ENCODE peak calls at places on chromosomes 16 and 17, in seven cellular contexts. One of them, this sample, is unnamed.

GRCh38 chr16:83833921-83834320 is 26.1 kb downstream of the HSBP1 start:
- DNase-seq in HepG2: peak; percentile 19
- DNase-seq in PC-9: no peak
- DNase-seq in sigmoid colon: no peak
- DNase-seq in colonic mucosa: no peak
- DNase-seq in mucosa of descending colon: no peak
- DNase-seq in upper lobe of left lung: no peak
- DNase-seq in this sample: no peak

GRCh38 chr16:56860226-56861020 is 4.6 kb upstream of the SLC12A3 start:
- DNase-seq in HepG2: peak; percentile 67
- DNase-seq in PC-9: no peak
- DNase-seq in sigmoid colon: no peak
- DNase-seq in colonic mucosa: no peak
- DNase-seq in mucosa of descending colon: no peak
- DNase-seq in upper lobe of left lung: no peak
- DNase-seq in this sample: no peak

GRCh38 chr17:47966079-47966519 is 4.8 kb upstream of the CDK5RAP3 start:
- DNase-seq in HepG2: peak; percentile 65
- DNase-seq in PC-9: no peak
- DNase-seq in sigmoid colon: no peak
- DNase-seq in colonic mucosa: peak; percentile 92
- DNase-seq in mucosa of descending colon: peak; percentile 87
- DNase-seq in upper lobe of left lung: no peak
- DNase-seq in this sample: no peak

GRCh38 chr17:47131761-47132160 is 57.3 kb downstream of the CDC27 start:
- DNase-seq in HepG2: no peak
- DNase-seq in PC-9: no peak
- DNase-seq in sigmoid colon: no peak
- DNase-seq in colonic mucosa: no peak
- DNase-seq in mucosa of descending colon: no peak
- DNase-seq in upper lobe of left lung: no peak
- DNase-seq in this sample: no peak

GRCh38 chr17:30922235-30922993 is 669 bp downstream of the ADAP2 start:
- DNase-seq in HepG2: no peak
- DNase-seq in PC-9: no peak
- DNase-seq in sigmoid colon: peak; percentile 61
- DNase-seq in colonic mucosa: no peak
- DNase-seq in mucosa of descending colon: no peak
- DNase-seq in upper lobe of left lung: peak; percentile 89
- DNase-seq in this sample: no peak

GRCh38 chr16:68873635-68874471 is 30.5 kb downstream of the TANGO6 start:
- DNase-seq in HepG2: peak; percentile 77
- DNase-seq in PC-9: no peak
- DNase-seq in sigmoid colon: no peak
- DNase-seq in colonic mucosa: no peak
- DNase-seq in mucosa of descending colon: no peak
- DNase-seq in upper lobe of left lung: no peak
- DNase-seq in this sample: no peak

GRCh38 chr16:25040543-25040942 is 25.4 kb upstream of the ARHGAP17 start:
- DNase-seq in HepG2: no peak
- DNase-seq in PC-9: peak; percentile 53
- DNase-seq in sigmoid colon: no peak
- DNase-seq in colonic mucosa: no peak
- DNase-seq in mucosa of descending colon: no peak
- DNase-seq in upper lobe of left lung: no peak
- DNase-seq in this sample: no peak

GRCh38 chr17:48074322-48075054 is 26.3 kb downstream of the NFE2L1 start:
- DNase-seq in HepG2: peak; percentile 75
- DNase-seq in PC-9: peak; percentile 71
- DNase-seq in sigmoid colon: peak; percentile 86
- DNase-seq in colonic mucosa: peak; percentile 88
- DNase-seq in mucosa of descending colon: peak; percentile 97
- DNase-seq in upper lobe of left lung: no peak
- DNase-seq in this sample: peak; percentile 63

GRCh38 chr17:77324227-77324626 is 183.5 kb downstream of the SEC14L1 start:
- DNase-seq in HepG2: no peak
- DNase-seq in PC-9: no peak
- DNase-seq in sigmoid colon: peak; percentile 62
- DNase-seq in colonic mucosa: peak; percentile 17
- DNase-seq in mucosa of descending colon: peak; percentile 7
- DNase-seq in upper lobe of left lung: no peak
- DNase-seq in this sample: no peak

GRCh38 chr17:19645608-19646250 is 2.8 kb upstream of the ALDH3A2 start:
- DNase-seq in HepG2: peak; percentile 29
- DNase-seq in PC-9: no peak
- DNase-seq in sigmoid colon: no peak
- DNase-seq in colonic mucosa: peak; percentile 71
- DNase-seq in mucosa of descending colon: peak; percentile 78
- DNase-seq in upper lobe of left lung: no peak
- DNase-seq in this sample: peak; percentile 12

DNA sequence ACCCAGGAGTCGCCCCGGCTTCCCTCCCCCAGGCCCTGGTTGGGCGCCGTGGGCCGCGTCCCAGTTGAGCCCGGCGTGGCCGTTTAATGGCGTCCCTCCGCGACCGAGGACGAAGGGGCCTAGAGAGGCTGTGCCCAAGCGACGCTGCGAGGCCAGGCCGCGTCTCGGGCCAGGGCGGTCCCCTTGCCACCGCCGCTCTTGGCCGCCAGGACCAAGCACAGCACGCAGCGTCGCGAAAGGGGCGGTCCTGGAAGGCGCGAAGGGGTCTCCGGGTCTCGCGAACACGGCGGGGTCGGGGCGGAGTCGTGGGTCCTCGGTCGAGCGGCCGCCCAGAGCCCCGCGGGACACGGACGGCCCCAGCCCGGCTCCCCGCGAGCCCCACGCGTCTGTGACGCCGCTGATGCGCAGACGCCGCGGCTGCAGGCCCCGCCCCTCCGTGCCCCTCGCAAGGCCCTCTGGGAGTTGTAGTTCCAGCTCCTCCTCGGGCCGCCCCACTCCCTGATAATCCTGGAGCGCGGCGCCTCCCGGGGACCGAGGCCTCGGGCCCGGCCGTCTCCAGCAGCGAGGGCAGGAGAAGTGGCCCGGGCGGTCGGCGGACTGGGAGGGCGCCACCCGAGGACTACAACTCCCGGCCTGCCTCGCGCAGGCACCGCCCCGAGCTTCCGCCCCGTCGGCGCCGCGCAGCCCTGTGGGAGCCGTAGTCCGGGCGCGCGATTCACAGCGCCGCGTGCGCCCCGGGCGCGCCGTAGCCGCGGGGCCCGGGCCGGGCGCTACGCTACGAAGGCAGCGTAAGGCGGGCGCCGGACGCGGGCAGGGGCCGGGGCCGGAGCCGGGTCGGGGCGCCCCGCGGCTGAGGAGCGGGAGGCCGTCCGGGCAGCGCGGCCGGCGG is at the start of gene CAPN15:
- DNase-seq in HepG2: peak; percentile 76
- DNase-seq in PC-9: peak; percentile 73
- DNase-seq in sigmoid colon: peak; percentile 94
- DNase-seq in colonic mucosa: peak; percentile 85
- DNase-seq in mucosa of descending colon: peak; percentile 83
- DNase-seq in upper lobe of left lung: peak; percentile 98
- DNase-seq in this sample: peak; percentile 75
- H3K36me3 ChIP-seq in HepG2: peaks cover 5% of the 10 kb centered on the region
- H3K36me3 ChIP-seq in PC-9: no peaks in the 10 kb centered on the region
- H3K36me3 ChIP-seq in sigmoid colon: no peaks in the 10 kb centered on the region
- H3K36me3 ChIP-seq in colonic mucosa: no peaks in the 10 kb centered on the region
- H3K36me3 ChIP-seq in mucosa of descending colon: no peaks in the 10 kb centered on the region
- H3K36me3 ChIP-seq in upper lobe of left lung: no peaks in the 10 kb centered on the region
- H3K36me3 ChIP-seq in this sample: no peaks in the 10 kb centered on the region

GRCh38 chr17:80294210-80294609 is 33.6 kb downstream of the RNF213 start:
- DNase-seq in HepG2: no peak
- DNase-seq in PC-9: no peak
- DNase-seq in sigmoid colon: no peak
- DNase-seq in colonic mucosa: peak; percentile 34
- DNase-seq in mucosa of descending colon: peak; percentile 32
- DNase-seq in upper lobe of left lung: no peak
- DNase-seq in this sample: no peak
- H3K36me3 ChIP-seq in HepG2: peaks cover 71% of the 10 kb centered on the region
- H3K36me3 ChIP-seq in PC-9: no peaks in the 10 kb centered on the region
- H3K36me3 ChIP-seq in sigmoid colon: peaks cover 84% of the 10 kb centered on the region
- H3K36me3 ChIP-seq in colonic mucosa: peaks cover 40% of the 10 kb centered on the region
- H3K36me3 ChIP-seq in mucosa of descending colon: peaks cover 24% of the 10 kb centered on the region
- H3K36me3 ChIP-seq in upper lobe of left lung: peaks cover 69% of the 10 kb centered on the region
- H3K36me3 ChIP-seq in this sample: peaks cover 91% of the 10 kb centered on the region

GRCh38 chr16:59905628-59906027 is 1171.5 kb upstream of the GOT2 start:
- DNase-seq in HepG2: no peak
- DNase-seq in PC-9: no peak
- DNase-seq in sigmoid colon: no peak
- DNase-seq in colonic mucosa: no peak
- DNase-seq in mucosa of descending colon: no peak
- DNase-seq in upper lobe of left lung: no peak
- DNase-seq in this sample: no peak
- H3K36me3 ChIP-seq in HepG2: no peaks in the 10 kb centered on the region
- H3K36me3 ChIP-seq in PC-9: no peaks in the 10 kb centered on the region
- H3K36me3 ChIP-seq in sigmoid colon: no peaks in the 10 kb centered on the region
- H3K36me3 ChIP-seq in colonic mucosa: no peaks in the 10 kb centered on the region
- H3K36me3 ChIP-seq in mucosa of descending colon: no peaks in the 10 kb centered on the region
- H3K36me3 ChIP-seq in upper lobe of left lung: no peaks in the 10 kb centered on the region
- H3K36me3 ChIP-seq in this sample: no peaks in the 10 kb centered on the region

GRCh38 chr17:75060434-75061054 is 13.5 kb downstream of the KCTD2 start:
- DNase-seq in HepG2: no peak
- DNase-seq in PC-9: no peak
- DNase-seq in sigmoid colon: no peak
- DNase-seq in colonic mucosa: no peak
- DNase-seq in mucosa of descending colon: no peak
- DNase-seq in upper lobe of left lung: peak; percentile 86
- DNase-seq in this sample: no peak
- H3K36me3 ChIP-seq in HepG2: peaks cover 61% of the 10 kb centered on the region
- H3K36me3 ChIP-seq in PC-9: peaks cover 18% of the 10 kb centered on the region
- H3K36me3 ChIP-seq in sigmoid colon: peaks cover 31% of the 10 kb centered on the region
- H3K36me3 ChIP-seq in colonic mucosa: peaks cover 3% of the 10 kb centered on the region
- H3K36me3 ChIP-seq in mucosa of descending colon: peaks cover 4% of the 10 kb centered on the region
- H3K36me3 ChIP-seq in upper lobe of left lung: peaks cover 5% of the 10 kb centered on the region
- H3K36me3 ChIP-seq in this sample: peaks cover 63% of the 10 kb centered on the region

GRCh38 chr16:1635070-1635469 is 22.9 kb downstream of the CRAMP1 start:
- DNase-seq in HepG2: no peak
- DNase-seq in PC-9: no peak
- DNase-seq in sigmoid colon: no peak
- DNase-seq in colonic mucosa: no peak
- DNase-seq in mucosa of descending colon: no peak
- DNase-seq in upper lobe of left lung: no peak
- DNase-seq in this sample: no peak
- H3K36me3 ChIP-seq in HepG2: peaks cover 81% of the 10 kb centered on the region
- H3K36me3 ChIP-seq in PC-9: peaks cover 3% of the 10 kb centered on the region
- H3K36me3 ChIP-seq in sigmoid colon: peaks cover 44% of the 10 kb centered on the region
- H3K36me3 ChIP-seq in colonic mucosa: peaks cover 7% of the 10 kb centered on the region
- H3K36me3 ChIP-seq in mucosa of descending colon: peaks cover 14% of the 10 kb centered on the region
- H3K36me3 ChIP-seq in upper lobe of left lung: peaks cover 33% of the 10 kb centered on the region
- H3K36me3 ChIP-seq in this sample: peaks cover 58% of the 10 kb centered on the region